ENCODE peak calls at places on chromosomes 7 and 10, in eight cellular contexts. F, K, U, M, S, W, Q and O are unnamed samples.

GRCh38 chr10:4111593-4111992 is 326.6 kb upstream of the KLF6 start:
- DNase-seq in F (no peak), K (peak; percentile 61), U (peak; percentile 76), M (no peak), S (no peak), W (no peak), Q (no peak), O (no peak)

GRCh38 chr7:103003004-103003403 is 71.6 kb downstream of the FBXL13 start:
- DNase-seq in F (no peak), K (no peak), U (no peak), M (no peak), S (no peak), W (no peak), Q (no peak), O (no peak)

GRCh38 chr7:542935-543789 is 23.5 kb upstream of the PDGFA start:
- DNase-seq in F (peak; percentile 64), K (peak; percentile 94), U (peak; percentile 91), M (no peak), S (no peak), W (no peak), Q (peak; percentile 60), O (no peak)

GRCh38 chr10:127036987-127037386 is 131.8 kb downstream of the DOCK1 start:
- DNase-seq in F (no peak), K (no peak), U (no peak), M (no peak), S (no peak), W (no peak), Q (no peak), O (no peak)

GRCh38 chr7:101133621-101134398 is 6.9 kb downstream of the SERPINE1 start:
- DNase-seq in F (no peak), K (peak; percentile 67), U (peak; percentile 70), M (no peak), S (no peak), W (no peak), Q (no peak), O (no peak)

GRCh38 chr7:36844374-36844773 is 120.1 kb upstream of the AOAH start:
- DNase-seq in F (no peak), K (no peak), U (no peak), M (no peak), S (no peak), W (no peak), Q (no peak), O (no peak)

GRCh38 chr10:102782698-102783540 is 39.2 kb downstream of the WBP1L start:
- DNase-seq in F (no peak), K (peak; percentile 99), U (peak; percentile 95), M (no peak), S (peak; percentile 85), W (peak; percentile 87), Q (peak; percentile 76), O (peak; percentile 60)

GRCh38 chr10:24255907-24256306 is 47.0 kb downstream of the KIAA1217 start:
- DNase-seq in F (no peak), K (peak; percentile 80), U (no peak), M (peak; percentile 30), S (peak; percentile 91), W (no peak), Q (peak; percentile 59), O (no peak)

GRCh38 chr7:44819292-44819691 is 22.8 kb downstream of the PPIA start:
- DNase-seq in F (no peak), K (no peak), U (no peak), M (no peak), S (no peak), W (no peak), Q (no peak), O (no peak)

GRCh38 chr10:125208854-125209545 is 48.6 kb upstream of the CTBP2 start:
- DNase-seq in F (no peak), K (no peak), U (no peak), M (no peak), S (no peak), W (no peak), Q (no peak), O (peak; percentile 55)

GRCh38 chr10:29146736-29147135 is 142.1 kb upstream of the LYZL1 start:
- DNase-seq in F (no peak), K (no peak), U (no peak), M (no peak), S (no peak), W (no peak), Q (no peak), O (no peak)

GRCh38 chr10:132465193-132465888 is 68.3 kb downstream of the PWWP2B start:
- DNase-seq in F (no peak), K (no peak), U (no peak), M (peak; percentile 49), S (no peak), W (no peak), Q (peak; percentile 24), O (no peak)

GRCh38 chr10:112839928-112840654 is 110.0 kb upstream of the TCF7L2 start:
- DNase-seq in F (no peak), K (no peak), U (no peak), M (no peak), S (no peak), W (no peak), Q (no peak), O (no peak)

GRCh38 chr10:120931999-120932398 is 80.8 kb downstream of the WDR11 start:
- DNase-seq in F (no peak), K (no peak), U (no peak), M (no peak), S (no peak), W (no peak), Q (no peak), O (no peak)

GRCh38 chr7:7911339-7911738 is 57.3 kb upstream of the GLCCI1 start:
- DNase-seq in F (no peak), K (peak; percentile 97), U (peak; percentile 61), M (peak; percentile 30), S (no peak), W (no peak), Q (no peak), O (no peak)

GRCh38 chr10:124994573-124995473 is 52.9 kb downstream of the ZRANB1 start:
- DNase-seq in F (no peak), K (no peak), U (no peak), M (no peak), S (peak; percentile 30), W (peak; percentile 77), Q (no peak), O (peak; percentile 16)

GRCh38 chr7:5489991-5490536 is 66.4 kb upstream of the TNRC18 start:
- DNase-seq in F (no peak), K (no peak), U (no peak), M (no peak), S (no peak), W (no peak), Q (no peak), O (no peak)

GRCh38 chr10:123153486-123154091 is 613 bp upstream of the BUB3 start:
- DNase-seq in F (no peak), K (no peak), U (no peak), M (no peak), S (no peak), W (no peak), Q (no peak), O (no peak)

GRCh38 chr10:123156091-123156490 is 1.9 kb downstream of the BUB3 start:
- DNase-seq in F (no peak), K (peak; percentile 37), U (peak; percentile 53), M (no peak), S (no peak), W (no peak), Q (no peak), O (no peak)

GRCh38 chr10:123157210-123157609 is 3.0 kb downstream of the BUB3 start:
- DNase-seq in F (no peak), K (peak; percentile 76), U (peak; percentile 82), M (no peak), S (no peak), W (no peak), Q (no peak), O (no peak)

GRCh38 chr10:123154092-123154942 is at the start of gene BUB3:
- DNase-seq in F (peak; percentile 100), K (peak; percentile 99), U (peak; percentile 100), M (peak; percentile 100), S (peak; percentile 99), W (peak; percentile 99), Q (peak; percentile 99), O (peak; percentile 97)

GRCh38 chr10:123154943-123155505 is 822 bp downstream of the BUB3 start:
- DNase-seq in F (no peak), K (peak; percentile 57), U (peak; percentile 40), M (no peak), S (no peak), W (no peak), Q (no peak), O (no peak)
- H3K27ac ChIP-seq in F (peak overlapping the region; percentile 90), K (peak overlapping the region; percentile 96), U (peak overlapping the region; percentile 75), M (no peak overlapping the region), S (peak overlapping the region; percentile 80), W (peak overlapping the region; percentile 85), Q (peak overlapping the region; percentile 95), O (peak overlapping the region; percentile 85)

DNA sequence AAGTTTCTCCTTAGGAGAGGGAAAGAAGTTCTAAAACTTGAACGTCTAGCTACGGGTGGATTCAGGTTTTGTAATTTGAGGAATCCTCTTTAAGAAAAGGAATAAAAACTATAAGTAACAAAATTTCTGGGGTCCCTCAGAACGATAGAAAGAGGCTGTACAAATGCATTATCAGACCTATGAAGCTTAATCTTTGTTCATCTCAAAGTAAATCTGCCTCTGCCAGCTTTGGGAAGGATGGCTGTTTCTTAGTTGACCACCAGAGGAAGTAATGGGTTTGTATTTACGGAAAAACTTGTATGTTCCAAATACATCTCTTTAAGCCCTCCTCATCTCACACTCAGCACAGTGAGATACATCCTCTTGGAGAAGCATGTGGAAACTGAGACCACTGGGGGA is 864 bp downstream of the PSTK start:
- DNase-seq in F (peak; percentile 18), K (peak; percentile 48), U (peak; percentile 53), M (peak; percentile 51), S (no peak), W (no peak), Q (no peak), O (no peak)
- TF ChIP-seq CTCF in F (peak; percentile 56), K (peak; percentile 53), U (peak; percentile 44), M (peak; percentile 52), S (no peak), W (peak; percentile 4), Q (no peak), O (no peak)

GRCh38 chr7:35526645-35527044 is 168.3 kb downstream of the HERPUD2 start:
- DNase-seq in F (no peak), K (no peak), U (no peak), M (no peak), S (no peak), W (no peak), Q (no peak), O (no peak)
- H3K27ac ChIP-seq in F (no peak overlapping the region), K (no peak overlapping the region), U (no peak overlapping the region), M (no peak overlapping the region), S (no peak overlapping the region), W (no peak overlapping the region), Q (no peak overlapping the region), O (no peak overlapping the region)

DNA sequence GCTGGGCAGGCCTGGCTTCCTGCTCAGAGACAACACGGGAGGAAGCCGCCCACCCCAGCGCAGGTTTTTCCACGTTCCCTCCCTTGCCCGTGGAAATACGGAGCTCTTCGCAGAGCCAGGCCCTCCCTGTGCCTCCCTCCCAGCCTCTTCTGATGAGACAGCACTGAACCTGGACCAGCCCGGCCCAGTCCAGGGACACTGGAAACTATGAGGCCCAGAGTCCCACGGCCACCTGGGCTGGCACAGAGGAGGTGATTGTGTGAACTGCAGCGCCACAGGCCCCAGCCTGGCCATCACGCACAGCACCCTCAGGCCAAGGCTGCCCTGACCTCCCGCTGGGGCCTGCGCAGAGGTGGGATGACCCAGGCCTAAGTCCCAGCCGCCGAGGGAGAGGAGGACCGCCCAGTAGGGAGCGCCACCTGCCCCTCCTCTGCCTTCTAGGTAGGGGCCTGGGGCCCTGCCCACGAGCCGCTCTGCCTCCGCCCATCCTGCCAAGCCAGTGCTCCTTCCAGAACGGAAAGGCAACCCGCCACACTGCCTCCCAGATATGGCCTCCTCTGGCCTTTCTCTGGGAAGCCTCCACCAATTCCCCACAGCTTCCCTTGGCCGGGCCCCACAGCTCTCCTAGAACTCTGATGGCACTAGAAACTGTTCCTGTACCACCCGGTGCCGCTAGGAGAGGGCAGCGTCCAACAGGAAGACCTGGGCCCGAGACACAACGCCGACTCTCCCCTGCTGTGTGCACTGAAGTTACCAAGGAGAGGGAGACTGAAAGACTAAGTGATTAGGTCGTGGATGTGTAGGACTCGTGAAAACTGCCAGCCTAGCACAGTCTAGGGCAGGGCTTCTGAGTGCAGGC is 57.2 kb downstream of the PROSER2 start:
- DNase-seq in F (no peak), K (no peak), U (no peak), M (no peak), S (no peak), W (no peak), Q (peak; percentile 12), O (no peak)
- TF ChIP-seq CTCF in F (no peak), K (no peak), U (no peak), M (no peak), S (no peak), W (no peak), Q (no peak), O (no peak)